ENCODE peak calls at places on chromosomes 6 and 20, in nine cellular contexts. P is T-helper 9 cell; A is AG04450; Q is Calu3; L is activated naive CD4-positive, alpha-beta T cell treated with anti-CD3 and anti-CD28 coated beads, Interleukin-2, amount 50 U/mL, for 72 hours; U is stimulated activated CD4-positive, alpha-beta T cell treated with anti-CD3 and anti-CD28 coated beads, Interleukin-2, amount 100 ng/mL, for 48 hours; R is activated CD4-positive, alpha-beta T cell treated with anti-CD3 and anti-CD28 coated beads, Interleukin-2, amount 50 U/mL, for 1 hour; H is pancreas; J is effector CD4-positive, alpha-beta T cell. W is an unnamed sample.

GRCh38 chr6:136920858-136921520 is 1.1 kb upstream of the SLC35D3 start:
- DNase-seq in P (no peak), A (no peak), Q (peak; percentile 3), L (no peak), U (no peak), R (no peak), H (no peak), J (no peak), W (peak; percentile 38)

GRCh38 chr20:4130404-4131189 is 115.2 kb upstream of the RNF24 start:
- DNase-seq in P (no peak), A (no peak), Q (peak; percentile 57), L (no peak), U (peak; percentile 50), R (no peak), H (no peak), J (no peak), W (no peak)

GRCh38 chr6:141744194-141744925 is 388.4 kb upstream of the GJE1 start:
- DNase-seq in P (no peak), A (no peak), Q (no peak), L (no peak), U (no peak), R (no peak), H (no peak), J (no peak), W (no peak)

GRCh38 chr6:101296184-101296583 is 97.3 kb upstream of the GRIK2 start:
- DNase-seq in P (no peak), A (no peak), Q (no peak), L (no peak), U (no peak), R (no peak), H (no peak), J (no peak), W (no peak)

GRCh38 chr6:79702701-79703100 is 71.6 kb downstream of the SH3BGRL2 start:
- DNase-seq in P (no peak), A (no peak), Q (no peak), L (no peak), U (no peak), R (no peak), H (no peak), J (no peak), W (no peak)

GRCh38 chr6:154650351-154650750 is 82.9 kb upstream of the SCAF8 start:
- DNase-seq in P (no peak), A (no peak), Q (no peak), L (no peak), U (no peak), R (no peak), H (no peak), J (no peak), W (no peak)

GRCh38 chr6:1286972-1287600 is 24.8 kb upstream of the FOXQ1 start:
- DNase-seq in P (no peak), A (peak; percentile 63), Q (peak; percentile 76), L (no peak), U (no peak), R (no peak), H (no peak), J (no peak), W (no peak)

GRCh38 chr20:5931411-5931810 is 18.9 kb downstream of the TRMT6 start:
- DNase-seq in P (no peak), A (no peak), Q (no peak), L (no peak), U (no peak), R (no peak), H (no peak), J (no peak), W (no peak)

GRCh38 chr6:75117701-75118100 is 88.2 kb downstream of the COL12A1 start:
- DNase-seq in P (no peak), A (no peak), Q (no peak), L (no peak), U (no peak), R (no peak), H (no peak), J (no peak), W (no peak)

GRCh38 chr6:29647927-29648642 is 8.8 kb upstream of the MOG start:
- DNase-seq in P (no peak), A (no peak), Q (peak; percentile 21), L (no peak), U (no peak), R (no peak), H (no peak), J (no peak), W (no peak)

GRCh38 chr6:4607793-4608192 is 168.4 kb upstream of the CDYL start:
- DNase-seq in P (no peak), A (no peak), Q (no peak), L (no peak), U (no peak), R (no peak), H (no peak), J (no peak), W (no peak)

GRCh38 chr6:54586251-54586650 is 260.3 kb upstream of the FAM83B start:
- DNase-seq in P (no peak), A (no peak), Q (no peak), L (no peak), U (no peak), R (no peak), H (no peak), J (no peak), W (no peak)

GRCh38 chr6:39892490-39893129 is 41.7 kb downstream of the MOCS1 start:
- DNase-seq in P (no peak), A (peak; percentile 36), Q (peak; percentile 72), L (no peak), U (peak; percentile 13), R (no peak), H (peak; percentile 66), J (no peak), W (peak; percentile 77)

GRCh38 chr20:50267041-50267865 is 76.6 kb downstream of the CEBPB start:
- DNase-seq in P (no peak), A (no peak), Q (peak; percentile 99), L (no peak), U (no peak), R (no peak), H (peak; percentile 66), J (no peak), W (no peak)

GRCh38 chr20:23103284-23104018 is 17.3 kb upstream of the CD93 start:
- DNase-seq in P (no peak), A (no peak), Q (no peak), L (no peak), U (no peak), R (no peak), H (no peak), J (no peak), W (no peak)

GRCh38 chr6:71383891-71384489 is 95.4 kb downstream of the OGFRL1 start:
- DNase-seq in P (no peak), A (no peak), Q (peak; percentile 56), L (no peak), U (no peak), R (no peak), H (no peak), J (no peak), W (peak; percentile 57)

GRCh38 chr6:138272543-138273305 is 54.4 kb upstream of the PBOV1 start:
- DNase-seq in P (no peak), A (no peak), Q (no peak), L (no peak), U (no peak), R (no peak), H (no peak), J (no peak), W (no peak)

GRCh38 chr20:16860914-16861313 is 112.8 kb downstream of the OTOR start:
- DNase-seq in P (no peak), A (no peak), Q (no peak), L (no peak), U (no peak), R (no peak), H (no peak), J (no peak), W (no peak)

GRCh38 chr20:53381568-53382262 is 211.9 kb downstream of the ZNF217 start:
- DNase-seq in P (no peak), A (no peak), Q (no peak), L (no peak), U (no peak), R (no peak), H (no peak), J (no peak), W (no peak)

GRCh38 chr20:576156-576555 is 32.6 kb upstream of the CSNK2A1 start:
- DNase-seq in P (no peak), A (no peak), Q (no peak), L (no peak), U (no peak), R (no peak), H (no peak), J (no peak), W (peak; percentile 98)

GRCh38 chr20:1171461-1172093 is 13.2 kb downstream of the TMEM74B start:
- DNase-seq in P (no peak), A (no peak), Q (peak; percentile 3), L (no peak), U (no peak), R (no peak), H (no peak), J (no peak), W (no peak)

GRCh38 chr20:59752704-59753460 is 148.5 kb downstream of the PHACTR3 start:
- DNase-seq in P (no peak), A (no peak), Q (no peak), L (no peak), U (no peak), R (no peak), H (no peak), J (no peak), W (no peak)

GRCh38 chr6:43578748-43579147 is 2.8 kb downstream of the POLH start:
- DNase-seq in P (no peak), A (no peak), Q (no peak), L (no peak), U (no peak), R (no peak), H (no peak), J (no peak), W (no peak)

GRCh38 chr20:21257192-21257591 is 45.9 kb upstream of the XRN2 start:
- DNase-seq in P (no peak), A (no peak), Q (no peak), L (no peak), U (no peak), R (no peak), H (no peak), J (no peak), W (no peak)

GRCh38 chr20:13549451-13549850 is 89.3 kb downstream of the TASP1 start:
- DNase-seq in P (no peak), A (no peak), Q (no peak), L (no peak), U (no peak), R (no peak), H (no peak), J (no peak), W (no peak)

GRCh38 chr20:41058674-41059008 is 30.0 kb downstream of the TOP1 start:
- DNase-seq in P (no peak), A (no peak), Q (no peak), L (no peak), U (no peak), R (no peak), H (no peak), J (no peak), W (no peak)

GRCh38 chr6:72911463-72912153 is 289.7 kb downstream of the KCNQ5 start:
- DNase-seq in P (no peak), A (no peak), Q (no peak), L (no peak), U (no peak), R (no peak), H (no peak), J (no peak), W (no peak)

GRCh38 chr6:108561742-108562502 is 1.2 kb downstream of the FOXO3 start:
- DNase-seq in P (no peak), A (no peak), Q (peak; percentile 29), L (no peak), U (no peak), R (no peak), H (peak; percentile 44), J (no peak), W (peak; percentile 24)

GRCh38 chr6:41560440-41561192 is 14.4 kb downstream of the FOXP4 start:
- DNase-seq in P (peak; percentile 87), A (no peak), Q (no peak), L (peak; percentile 85), U (peak; percentile 70), R (peak; percentile 87), H (peak; percentile 71), J (peak; percentile 86), W (peak; percentile 68)

GRCh38 chr6:89323461-89324098 is 8.5 kb upstream of the GABRR2 start:
- DNase-seq in P (no peak), A (no peak), Q (no peak), L (no peak), U (no peak), R (no peak), H (no peak), J (no peak), W (no peak)

GRCh38 chr6:39073471-39074355 is 25.1 kb downstream of the GLP1R start:
- DNase-seq in P (no peak), A (no peak), Q (no peak), L (no peak), U (no peak), R (no peak), H (no peak), J (no peak), W (no peak)

W was measured in NCI-H526.